ENCODE peak calls at places on chromosomes 2 and 18, in seven cellular contexts. W is stimulated activated CD8-positive, alpha-beta memory T cell treated with anti-CD3 and anti-CD28 coated beads, Interleukin-15, amount 100 ng/mL, for 1 hour; B is ACHN; U is HFF-Myc; F is amygdala; E is globus pallidus; C is stimulated activated CD4-positive, alpha-beta T cell treated with anti-CD3 and anti-CD28 coated beads, Interleukin-12 subunit alpha, Interleukin-12 subunit beta, amount 100 ng/mL, for 48 hours. S is an unnamed sample.

GRCh38 chr2:157420771-157421323 is 23.0 kb downstream of the CYTIP start:
- DNase-seq in W (no peak), B (no peak), U (no peak), F (no peak), E (no peak), C (no peak), S (no peak)

GRCh38 chr2:67510745-67511144 is 113.6 kb downstream of the ETAA1 start:
- DNase-seq in W (no peak), B (no peak), U (no peak), F (no peak), E (no peak), C (no peak), S (no peak)

GRCh38 chr2:230671117-230671516 is 41.5 kb upstream of the CAB39 start:
- DNase-seq in W (no peak), B (peak), U (peak), F (no peak), E (no peak), C (no peak), S (peak)

GRCh38 chr2:187581125-187581896 is 27.1 kb upstream of the TFPI start:
- DNase-seq in W (no peak), B (peak), U (peak), F (no peak), E (peak), C (peak), S (no peak)

GRCh38 chr2:204608261-204608660 is 63.0 kb downstream of the PARD3B start:
- DNase-seq in W (no peak), B (no peak), U (peak), F (no peak), E (peak), C (no peak), S (no peak)

GRCh38 chr2:55112229-55113016 is 62.2 kb upstream of the RTN4 start:
- DNase-seq in W (no peak), B (no peak), U (no peak), F (peak), E (peak), C (no peak), S (no peak)

GRCh38 chr18:55268146-55268545 is 308.9 kb upstream of the CCDC68 start:
- DNase-seq in W (no peak), B (no peak), U (no peak), F (no peak), E (no peak), C (no peak), S (no peak)

GRCh38 chr2:96924775-96925747 is 55.2 kb upstream of the SEMA4C start:
- DNase-seq in W (peak), B (no peak), U (no peak), F (no peak), E (peak), C (no peak), S (no peak)

GRCh38 chr2:99657691-99658258 is 168.0 kb upstream of the REV1 start:
- DNase-seq in W (no peak), B (no peak), U (no peak), F (no peak), E (no peak), C (no peak), S (no peak)

GRCh38 chr2:240628507-240629418 is 3.5 kb downstream of the GPR35 start:
- DNase-seq in W (no peak), B (no peak), U (no peak), F (no peak), E (no peak), C (no peak), S (no peak)

GRCh38 chr2:219962089-219962488 is 334.7 kb downstream of the SLC4A3 start:
- DNase-seq in W (no peak), B (no peak), U (no peak), F (no peak), E (no peak), C (no peak), S (no peak)

S was measured in foreskin keratinocyte.